ENCODE peak calls at places on chromosomes 4 and X, in four cellular contexts. R is GM12878, Z is HepG2, X is H1. T is an unnamed sample.

GRCh38 chrX:96883608-96884007 is at the start of gene RPA4:
- DNase-seq in Z (no peak), X (no peak), R (no peak), T (no peak)

GRCh38 chr4:95355021-95355420 is 193.8 kb downstream of the UNC5C start:
- DNase-seq in X (no peak), Z (no peak), R (no peak), T (no peak)

GRCh38 chrX:97397371-97397770 is 513.7 kb downstream of the RPA4 start:
- DNase-seq in R (no peak), X (no peak), Z (no peak), T (no peak)

GRCh38 chr4:53527342-53527741 is 63.9 kb downstream of the LNX1 start:
- DNase-seq in Z (no peak), R (no peak), X (no peak), T (no peak)

GRCh38 chr4:139913398-139913990 is 240.5 kb downstream of the MAML3 start:
- DNase-seq in Z (peak), X (no peak), R (no peak), T (no peak)

GRCh38 chrX:11180571-11180970 is 69.4 kb downstream of the HCCS start:
- DNase-seq in R (no peak), Z (no peak), X (no peak), T (no peak)

GRCh38 chrX:133985164-133986007 is at the start of gene GPC3:
- DNase-seq in R (no peak), Z (peak), X (peak), T (peak)

GRCh38 chr4:60729194-60729593 is 470.9 kb upstream of the ADGRL3 start:
- DNase-seq in R (no peak), X (no peak), Z (no peak), T (no peak)

GRCh38 chr4:95627709-95628108 is 78.9 kb upstream of the UNC5C start:
- DNase-seq in R (no peak), Z (no peak), X (no peak), T (no peak)

GRCh38 chrX:153637121-153638040 is 9.6 kb upstream of the DUSP9 start:
- DNase-seq in X (no peak), Z (peak), R (no peak), T (no peak)

GRCh38 chr4:154364012-154364863 is 127.4 kb downstream of the DCHS2 start:
- DNase-seq in X (no peak), R (no peak), Z (no peak), T (no peak)

GRCh38 chrX:10620121-10620699 is at the start of gene MID1:
- DNase-seq in X (no peak), Z (no peak), R (no peak), T (peak)

GRCh38 chr4:69025191-69025998 is 70.9 kb upstream of the UGT2B7 start:
- DNase-seq in X (peak), R (no peak), Z (peak), T (peak)

GRCh38 chr4:110612631-110613269 is 10.1 kb downstream of the PITX2 start:
- DNase-seq in Z (no peak), X (no peak), R (no peak), T (no peak)

GRCh38 chr4:3819210-3819919 is 53.2 kb downstream of the ADRA2C start:
- DNase-seq in Z (peak), X (no peak), R (no peak), T (no peak)

GRCh38 chrX:34656842-34657780 is at the start of gene TMEM47:
- DNase-seq in X (peak), R (no peak), Z (no peak), T (peak)

GRCh38 chr4:83599183-83599582 is 63.3 kb downstream of the GPAT3 start:
- DNase-seq in X (no peak), R (no peak), Z (peak), T (peak)

GRCh38 chrX:6226053-6226645 is 2.5 kb downstream of the NLGN4X start:
- DNase-seq in R (no peak), Z (no peak), X (no peak), T (no peak)

GRCh38 chr4:169115897-169116254 is 105.8 kb upstream of the CBR4 start:
- DNase-seq in Z (no peak), X (no peak), R (no peak), T (no peak)

GRCh38 chr4:9898596-9899345 is 117.3 kb downstream of the DRD5 start:
- DNase-seq in X (peak), Z (peak), R (no peak), T (peak)

GRCh38 chr4:79686976-79687375 is 278.9 kb upstream of the GK2 start:
- DNase-seq in R (no peak), Z (no peak), X (no peak), T (no peak)

GRCh38 chr4:23768541-23768940 is 121.3 kb downstream of the PPARGC1A start:
- DNase-seq in R (no peak), X (no peak), Z (no peak), T (no peak)

GRCh38 chr4:99790796-99791617 is 25.6 kb upstream of the DAPP1 start:
- DNase-seq in R (no peak), Z (no peak), X (no peak), T (no peak)

GRCh38 chr4:24121395-24122175 is 231.7 kb upstream of the PPARGC1A start:
- DNase-seq in Z (no peak), R (no peak), X (no peak), T (no peak)

GRCh38 chrX:154022716-154023115 is 3.0 kb upstream of the IRAK1 start:
- DNase-seq in X (no peak), R (no peak), Z (no peak), T (no peak)

GRCh38 chr4:153154010-153154975 is 50.0 kb upstream of the TRIM2 start:
- DNase-seq in X (no peak), R (no peak), Z (no peak), T (no peak)
- TF ChIP-seq SP1 in X (no peak), R (no peak), Z (no peak), T (no peak)

DNA sequence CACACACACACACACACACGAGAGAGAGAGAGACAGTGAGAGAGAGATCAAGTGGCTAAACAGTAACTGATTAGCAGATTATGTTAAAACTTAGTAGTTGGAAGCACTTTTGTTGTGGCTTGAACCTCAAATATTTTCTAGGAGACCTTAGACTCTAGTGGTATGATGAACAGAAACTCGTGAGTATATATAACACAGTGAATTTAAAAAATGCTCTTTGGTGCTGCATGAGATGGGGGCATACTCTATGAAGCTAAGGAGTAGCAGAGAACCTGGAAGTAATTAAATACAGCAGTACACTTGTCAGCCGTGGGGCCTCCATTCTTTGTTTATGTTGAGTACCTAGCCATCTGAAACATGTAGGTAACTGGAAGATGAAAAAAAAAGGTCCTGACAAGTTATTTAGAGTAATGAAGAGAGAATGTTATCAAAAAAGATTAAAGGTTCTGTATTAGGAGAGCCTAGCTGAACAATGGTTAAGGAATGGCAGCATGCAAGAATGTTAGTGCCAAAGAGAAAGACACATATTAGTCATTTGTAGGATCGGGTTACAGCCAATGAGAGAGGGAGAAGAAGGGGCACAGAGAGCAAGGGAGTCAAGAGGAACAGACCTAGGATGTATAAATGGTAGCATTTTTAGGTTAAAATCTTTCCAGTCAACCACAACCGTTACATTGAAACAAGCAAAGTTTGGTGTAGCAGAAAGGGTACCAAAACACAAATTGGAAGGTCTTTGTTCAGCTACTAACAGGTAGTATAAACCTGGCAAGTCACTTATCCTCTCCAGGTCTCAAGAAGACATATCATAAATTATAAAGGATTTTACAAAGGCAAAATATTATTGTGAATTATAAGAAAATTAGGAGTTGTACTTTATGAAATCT is 316.7 kb upstream of the DIPK2B start:
- DNase-seq in X (no peak), R (no peak), Z (peak), T (no peak)
- TF ChIP-seq SUZ12 in X (no peak), R (no peak), Z (no peak), T (no peak)

GRCh38 chrX:48938721-48939416 is 18.5 kb downstream of the OTUD5 start:
- DNase-seq in Z (no peak), R (peak), X (no peak), T (no peak)

GRCh38 chrX:48934581-48935331 is 15.9 kb upstream of the PIM2 start:
- DNase-seq in X (no peak), R (no peak), Z (no peak), T (no peak)

GRCh38 chrX:48939417-48940228 is 17.8 kb downstream of the OTUD5 start:
- DNase-seq in X (no peak), R (peak), Z (no peak), T (no peak)

GRCh38 chrX:48936429-48937064 is 17.7 kb upstream of the PIM2 start:
- DNase-seq in Z (no peak), X (no peak), R (no peak), T (no peak)

DNA sequence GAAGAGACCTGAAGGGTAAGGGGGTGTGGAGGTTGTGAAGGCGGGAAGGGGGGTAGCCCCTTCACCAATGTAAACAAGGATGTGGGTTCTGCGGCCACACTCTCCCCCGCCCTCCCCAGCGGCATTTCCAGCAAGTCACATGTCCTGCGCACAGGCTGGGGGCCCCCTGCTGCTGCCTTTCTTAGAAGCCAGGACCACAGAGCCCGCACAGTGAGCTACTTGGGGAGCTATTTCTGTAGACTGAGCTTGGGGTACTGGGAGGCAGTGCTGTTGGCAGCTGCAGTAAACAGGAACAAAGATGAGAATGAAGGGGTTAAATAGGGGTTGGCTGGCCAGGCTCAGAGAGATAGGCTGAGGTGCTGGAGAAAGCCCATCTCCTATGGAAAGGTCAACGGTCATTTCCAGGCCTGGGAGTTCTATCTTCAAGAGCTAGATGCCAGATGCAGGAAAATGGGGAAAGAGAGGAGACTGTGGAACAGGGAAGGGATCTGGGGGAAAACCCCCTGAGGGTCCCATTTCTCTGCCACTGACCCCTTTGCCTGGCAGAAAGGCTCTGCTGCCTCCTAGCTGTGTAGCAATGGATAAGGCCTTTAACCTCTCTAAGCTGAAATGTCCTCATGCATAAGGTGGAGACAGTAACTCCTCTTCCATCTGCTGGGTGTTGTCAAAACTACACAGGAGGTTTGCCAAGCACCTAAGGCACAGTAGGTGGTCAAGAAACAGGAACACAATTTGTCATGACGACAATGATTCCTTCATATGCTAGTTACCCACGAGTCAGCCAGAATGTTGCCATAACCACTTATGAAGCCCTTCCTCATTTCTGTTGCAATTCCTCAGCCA is 18.5 kb upstream of the PIM2 start:
- DNase-seq in Z (no peak), R (peak), X (no peak), T (no peak)
- TF ChIP-seq SP1 in Z (no peak), R (peak), X (no peak), T (no peak)

DNA sequence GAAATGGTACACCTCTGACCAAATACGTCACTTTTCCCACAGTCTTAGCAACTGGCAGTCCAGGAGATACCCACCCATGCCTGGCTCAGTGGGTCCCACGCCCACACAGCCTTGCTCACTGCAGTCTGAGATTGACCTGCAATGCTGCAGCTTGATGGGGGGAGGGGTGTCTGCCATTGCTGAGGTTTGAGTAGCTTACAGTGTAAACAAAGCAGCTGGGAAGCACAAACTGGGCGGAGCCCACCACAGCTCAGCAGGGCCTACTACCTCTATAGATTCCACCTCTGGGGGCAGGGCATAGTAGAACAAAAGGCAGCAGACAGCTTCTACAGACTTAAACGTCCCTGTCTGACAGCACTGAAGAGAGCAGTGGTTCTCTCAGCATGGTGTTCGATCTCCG is 52.7 kb downstream of the AMER1 start:
- DNase-seq in Z (peak), R (no peak), X (peak), T (no peak)
- TF ChIP-seq SUZ12 in Z (no peak), R (no peak), X (no peak), T (no peak)

DNA sequence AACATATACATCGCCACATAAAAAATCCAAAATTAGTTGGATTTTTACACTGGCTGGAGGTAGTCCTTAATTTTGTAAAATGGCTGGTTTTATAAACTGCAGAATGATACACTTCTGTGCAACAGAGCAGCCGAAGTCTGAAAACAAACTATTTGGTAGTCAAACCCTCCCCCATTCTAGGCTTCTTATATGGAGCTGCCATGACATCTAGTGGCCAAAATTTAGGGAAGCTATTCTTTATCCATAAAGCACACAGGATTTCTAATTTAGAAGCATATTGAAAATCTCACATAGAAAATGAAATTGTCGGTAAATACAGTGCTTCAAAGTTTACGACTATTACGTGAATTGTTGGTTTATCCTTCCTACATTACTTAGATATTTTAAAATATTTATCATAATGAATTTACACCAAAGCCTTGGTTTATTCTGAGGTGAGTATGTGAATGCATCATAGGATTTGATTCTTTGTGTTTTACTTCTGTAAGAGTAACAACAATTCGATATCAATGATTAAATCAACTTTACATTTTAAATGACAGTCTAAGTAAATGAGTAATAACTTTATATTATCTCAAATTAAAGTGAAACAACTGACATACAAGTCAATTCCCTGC is 113.4 kb upstream of the FAM241A start:
- DNase-seq in Z (peak), R (peak), X (no peak), T (peak)
- TF ChIP-seq SP1 in Z (no peak), R (no peak), X (no peak), T (no peak)

GRCh38 chr4:184648220-184649025 is 824 bp downstream of the CASP3 start:
- DNase-seq in R (no peak), X (no peak), Z (peak), T (no peak)
- TF ChIP-seq SUZ12 in R (no peak), X (no peak), Z (no peak), T (no peak)